ENCODE peak calls at places on chromosomes 13 and 19, in eight cellular contexts. D is PC-9, S is RWPE1, G is body of pancreas, J is pancreas, R is glutamatergic neuron, Z is WTC11, L is adrenal gland. B is an unnamed sample.

GRCh38 chr13:99173606-99174005 is 27.0 kb upstream of the UBAC2 start:
- DNase-seq in D (no peak), S (no peak), G (no peak), J (no peak), R (no peak), Z (no peak), L (no peak), B (no peak)

GRCh38 chr13:20721454-20722357 is 18.2 kb downstream of the IL17D start:
- DNase-seq in D (peak), S (peak), G (peak), J (peak), R (peak), Z (peak), L (peak), B (no peak)

GRCh38 chr13:112759053-112759452 is 69.2 kb downstream of the ATP11A start:
- DNase-seq in D (no peak), S (no peak), G (no peak), J (no peak), R (no peak), Z (no peak), L (no peak), B (no peak)

GRCh38 chr13:94550030-94550738 is 45.8 kb downstream of the TGDS start:
- DNase-seq in D (no peak), S (peak), G (no peak), J (no peak), R (no peak), Z (no peak), L (peak), B (no peak)

GRCh38 chr19:41811036-41811435 is 14.6 kb downstream of the CEACAM3 start:
- DNase-seq in D (no peak), S (no peak), G (no peak), J (no peak), R (no peak), Z (no peak), L (no peak), B (no peak)

GRCh38 chr13:110916671-110917142 is 1.8 kb upstream of the ANKRD10 start:
- DNase-seq in D (no peak), S (no peak), G (no peak), J (no peak), R (no peak), Z (no peak), L (no peak), B (no peak)

GRCh38 chr13:78722700-78723099 is 63.7 kb upstream of the OBI1 start:
- DNase-seq in D (no peak), S (no peak), G (no peak), J (no peak), R (no peak), Z (no peak), L (no peak), B (no peak)

GRCh38 chr19:28519950-28520861 is 692.7 kb downstream of the UQCRFS1 start:
- DNase-seq in D (no peak), S (no peak), G (peak), J (peak), R (no peak), Z (no peak), L (peak), B (no peak)

GRCh38 chr13:104008571-104009435 is 942.6 kb upstream of the SLC10A2 start:
- DNase-seq in D (no peak), S (no peak), G (no peak), J (no peak), R (no peak), Z (no peak), L (no peak), B (no peak)

GRCh38 chr19:6090634-6091033 is 19.7 kb downstream of the RFX2 start:
- DNase-seq in D (no peak), S (no peak), G (no peak), J (no peak), R (no peak), Z (no peak), L (no peak), B (no peak)

GRCh38 chr13:51033431-51034185 is 77.5 kb downstream of the C13orf42 start:
- DNase-seq in D (no peak), S (no peak), G (no peak), J (no peak), R (no peak), Z (no peak), L (no peak), B (no peak)

GRCh38 chr19:42279902-42280760 is 11.1 kb downstream of the CIC start:
- DNase-seq in D (peak), S (peak), G (peak), J (peak), R (peak), Z (peak), L (peak), B (peak)

GRCh38 chr13:58855283-58855682 is 1223.7 kb downstream of the PCDH17 start:
- DNase-seq in D (no peak), S (peak), G (no peak), J (no peak), R (no peak), Z (no peak), L (no peak), B (no peak)

GRCh38 chr19:29775575-29775900 is 36.3 kb upstream of the CCNE1 start:
- DNase-seq in D (no peak), S (no peak), G (no peak), J (no peak), R (no peak), Z (peak), L (no peak), B (no peak)

GRCh38 chr19:29774126-29774525 is 37.7 kb upstream of the CCNE1 start:
- DNase-seq in D (no peak), S (no peak), G (no peak), J (no peak), R (no peak), Z (no peak), L (no peak), B (no peak)

GRCh38 chr19:29772696-29773095 is 39.1 kb upstream of the CCNE1 start:
- DNase-seq in D (no peak), S (no peak), G (no peak), J (no peak), R (no peak), Z (no peak), L (no peak), B (no peak)

GRCh38 chr19:29771708-29772415 is 39.9 kb upstream of the CCNE1 start:
- DNase-seq in D (peak), S (peak), G (peak), J (peak), R (peak), Z (peak), L (peak), B (no peak)

DNA sequence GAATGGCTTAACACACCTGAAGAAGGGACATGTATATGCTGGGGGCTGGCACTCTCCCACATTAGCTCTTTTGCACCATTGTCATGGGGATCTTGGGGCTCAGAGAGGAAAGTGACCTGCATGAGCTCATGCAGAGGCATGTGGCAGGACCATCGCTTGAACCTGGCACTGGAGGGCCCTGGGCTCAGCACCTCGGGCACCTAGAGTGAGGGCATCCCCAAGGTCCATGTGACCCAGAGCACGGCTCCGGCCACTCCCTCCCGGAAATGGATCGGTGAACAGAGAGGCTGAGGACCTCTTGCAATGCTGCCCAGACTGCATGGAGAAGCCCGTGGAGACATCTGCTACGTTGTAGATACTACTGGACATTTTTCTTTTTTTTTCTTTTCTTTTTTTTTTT is 38.6 kb upstream of the CCNE1 start:
- DNase-seq in D (no peak), S (no peak), G (no peak), J (no peak), R (no peak), Z (no peak), L (no peak), B (no peak)
- TF ChIP-seq CTCF in D (no peak), S (no peak), G (no peak), J (no peak), R (no peak), Z (no peak), L (no peak), B (no peak)

GRCh38 chr19:10565567-10566407 is at the start of gene KRI1:
- DNase-seq in D (peak), S (peak), G (peak), J (peak), R (peak), Z (peak), L (peak), B (peak)
- TF ChIP-seq CTCF in D (no peak), S (no peak), G (peak), J (peak), R (peak), Z (no peak), L (peak), B (no peak)

GRCh38 chr19:7639863-7640348 is 3.0 kb downstream of the STXBP2 start:
- DNase-seq in D (no peak), S (no peak), G (no peak), J (no peak), R (no peak), Z (no peak), L (no peak), B (no peak)
- TF ChIP-seq CTCF in D (no peak), S (no peak), G (no peak), J (no peak), R (no peak), Z (no peak), L (no peak), B (no peak)

GRCh38 chr19:47002106-47002766 is 17.4 kb upstream of the NPAS1 start:
- DNase-seq in D (no peak), S (no peak), G (no peak), J (no peak), R (no peak), Z (peak), L (no peak), B (no peak)
- TF ChIP-seq CTCF in D (no peak), S (no peak), G (no peak), J (no peak), R (no peak), Z (no peak), L (no peak), B (no peak)

GRCh38 chr19:1860133-1860775 is 3.1 kb downstream of the KLF16 start:
- DNase-seq in D (peak), S (no peak), G (peak), J (peak), R (peak), Z (peak), L (peak), B (no peak)
- TF ChIP-seq CTCF in D (no peak), S (no peak), G (no peak), J (no peak), R (no peak), Z (no peak), L (no peak), B (no peak)

GRCh38 chr13:22103046-22103445 is 432.2 kb downstream of the FGF9 start:
- DNase-seq in D (no peak), S (no peak), G (no peak), J (no peak), R (no peak), Z (peak), L (no peak), B (no peak)
- TF ChIP-seq CTCF in D (no peak), S (no peak), G (no peak), J (no peak), R (no peak), Z (no peak), L (no peak), B (no peak)

GRCh38 chr19:13262450-13262849 is 112.2 kb downstream of the IER2 start:
- DNase-seq in D (no peak), S (peak), G (no peak), J (peak), R (no peak), Z (no peak), L (no peak), B (no peak)

GRCh38 chr19:13255719-13256059 is 105.5 kb downstream of the IER2 start:
- DNase-seq in D (no peak), S (no peak), G (no peak), J (no peak), R (no peak), Z (no peak), L (no peak), B (no peak)

GRCh38 chr19:13255041-13255718 is 105.0 kb downstream of the IER2 start:
- DNase-seq in D (no peak), S (no peak), G (no peak), J (no peak), R (no peak), Z (no peak), L (no peak), B (no peak)

GRCh38 chr19:13256918-13257317 is 106.7 kb downstream of the IER2 start:
- DNase-seq in D (no peak), S (no peak), G (no peak), J (no peak), R (no peak), Z (no peak), L (no peak), B (no peak)

DNA sequence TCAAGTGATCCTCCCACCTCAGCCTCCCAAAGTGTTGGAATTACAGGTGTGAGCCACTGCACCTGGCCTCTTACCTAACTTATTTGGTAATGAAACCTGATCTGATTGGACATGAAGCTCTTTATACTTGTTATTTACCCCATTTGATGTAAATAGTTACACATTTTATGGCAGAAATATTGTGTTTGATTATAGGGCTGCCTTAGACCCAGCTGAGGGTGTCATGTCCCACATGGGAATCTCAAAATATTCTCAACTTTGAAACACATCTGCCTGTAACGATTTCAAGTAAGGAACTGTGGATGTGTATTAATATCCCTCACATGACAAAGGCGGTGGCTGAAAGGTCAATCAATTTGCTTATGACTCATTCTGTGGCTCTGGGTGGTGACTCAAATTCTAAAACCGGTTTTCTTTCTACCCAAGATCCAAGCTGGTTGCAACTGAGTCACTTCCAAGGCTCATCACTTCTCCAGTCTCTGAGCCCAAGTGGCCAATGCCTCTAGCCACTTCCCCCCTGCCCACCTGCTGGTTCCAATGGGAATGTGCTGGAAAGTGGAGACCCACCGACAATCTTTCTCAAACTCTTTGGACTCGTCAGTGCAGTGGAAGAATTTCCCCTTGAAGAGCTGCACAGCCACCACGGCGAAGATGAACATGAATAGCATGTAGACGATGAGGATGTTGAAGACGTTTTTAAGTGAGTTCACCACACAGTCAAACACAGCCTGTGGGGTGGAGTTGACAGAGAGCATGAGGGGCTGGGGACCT is 110.9 kb downstream of the IER2 start:
- DNase-seq in D (peak), S (peak), G (no peak), J (peak), R (no peak), Z (no peak), L (peak), B (no peak)
- TF ChIP-seq CTCF in D (peak), S (no peak), G (no peak), J (no peak), R (no peak), Z (no peak), L (no peak), B (no peak)

GRCh38 chr19:13783565-13784500 is 9.6 kb downstream of the C19orf53 start:
- DNase-seq in D (no peak), S (no peak), G (no peak), J (no peak), R (no peak), Z (no peak), L (no peak), B (no peak)
- TF ChIP-seq CTCF in D (no peak), S (no peak), G (no peak), J (no peak), R (no peak), Z (no peak), L (no peak), B (no peak)

B was measured in natural killer cell.